ENCODE peak calls at places on chromosome 19, in seven cellular contexts. One of them, this sample, is unnamed.

GRCh38 chr19:19039901-19040300 is 6.5 kb downstream of the ARMC6 start:
- DNase-seq in PC-3: no peak
- DNase-seq in adipocyte: no peak
- DNase-seq in IMR-90: no peak
- DNase-seq in astrocyte: no peak
- DNase-seq in mammary epithelial cell: no peak
- DNase-seq in HCT116: no peak
- DNase-seq in this sample: no peak

GRCh38 chr19:13079542-13079986 is 23.1 kb downstream of the LYL1 start:
- DNase-seq in astrocyte: no peak
- DNase-seq in PC-3: no peak
- DNase-seq in mammary epithelial cell: no peak
- DNase-seq in HCT116: no peak
- DNase-seq in IMR-90: peak; percentile 50
- DNase-seq in adipocyte: peak; percentile 80
- DNase-seq in this sample: peak; percentile 80

GRCh38 chr19:14407889-14408640 is 11.1 kb downstream of the DDX39A start:
- DNase-seq in adipocyte: no peak
- DNase-seq in astrocyte: no peak
- DNase-seq in HCT116: no peak
- DNase-seq in mammary epithelial cell: no peak
- DNase-seq in IMR-90: no peak
- DNase-seq in PC-3: no peak
- DNase-seq in this sample: no peak

GRCh38 chr19:14091885-14092462 is 1.4 kb upstream of the SAMD1 start:
- DNase-seq in adipocyte: no peak
- DNase-seq in PC-3: no peak
- DNase-seq in HCT116: no peak
- DNase-seq in mammary epithelial cell: no peak
- DNase-seq in IMR-90: no peak
- DNase-seq in astrocyte: no peak
- DNase-seq in this sample: no peak

GRCh38 chr19:43464089-43464775 is 1.2 kb downstream of the LYPD3 start:
- DNase-seq in astrocyte: no peak
- DNase-seq in PC-3: no peak
- DNase-seq in adipocyte: peak; percentile 83
- DNase-seq in HCT116: no peak
- DNase-seq in mammary epithelial cell: no peak
- DNase-seq in IMR-90: no peak
- DNase-seq in this sample: no peak

GRCh38 chr19:27822336-27822735 is 1390.6 kb downstream of the UQCRFS1 start:
- DNase-seq in adipocyte: no peak
- DNase-seq in astrocyte: peak; percentile 56
- DNase-seq in PC-3: no peak
- DNase-seq in mammary epithelial cell: no peak
- DNase-seq in HCT116: no peak
- DNase-seq in IMR-90: no peak
- DNase-seq in this sample: no peak

GRCh38 chr19:8069116-8069973 is 16.8 kb downstream of the CCL25 start:
- DNase-seq in adipocyte: no peak
- DNase-seq in mammary epithelial cell: no peak
- DNase-seq in HCT116: no peak
- DNase-seq in IMR-90: no peak
- DNase-seq in astrocyte: no peak
- DNase-seq in PC-3: peak; percentile 72
- DNase-seq in this sample: no peak

GRCh38 chr19:11848594-11849263 is at the start of gene ZNF439:
- DNase-seq in PC-3: peak; percentile 83
- DNase-seq in astrocyte: peak; percentile 44
- DNase-seq in adipocyte: peak; percentile 95
- DNase-seq in HCT116: no peak
- DNase-seq in mammary epithelial cell: peak; percentile 12
- DNase-seq in IMR-90: peak; percentile 71
- DNase-seq in this sample: peak; percentile 72

GRCh38 chr19:43699506-43700367 is 16.1 kb upstream of the IRGC start:
- DNase-seq in PC-3: no peak
- DNase-seq in HCT116: no peak
- DNase-seq in mammary epithelial cell: no peak
- DNase-seq in adipocyte: no peak
- DNase-seq in IMR-90: peak; percentile 28
- DNase-seq in astrocyte: peak; percentile 43
- DNase-seq in this sample: peak; percentile 52

GRCh38 chr19:15402411-15403150 is 16.2 kb downstream of the AKAP8L start:
- DNase-seq in PC-3: no peak
- DNase-seq in mammary epithelial cell: no peak
- DNase-seq in IMR-90: no peak
- DNase-seq in HCT116: no peak
- DNase-seq in adipocyte: no peak
- DNase-seq in astrocyte: no peak
- DNase-seq in this sample: no peak

GRCh38 chr19:18023596-18024212 is 15.7 kb downstream of the ARRDC2 start:
- DNase-seq in HCT116: no peak
- DNase-seq in IMR-90: no peak
- DNase-seq in adipocyte: no peak
- DNase-seq in PC-3: no peak
- DNase-seq in mammary epithelial cell: no peak
- DNase-seq in astrocyte: no peak
- DNase-seq in this sample: no peak

GRCh38 chr19:5826531-5827341 is 12.8 kb downstream of the FUT6 start:
- DNase-seq in PC-3: peak; percentile 81
- DNase-seq in adipocyte: peak; percentile 29
- DNase-seq in astrocyte: no peak
- DNase-seq in HCT116: peak; percentile 74
- DNase-seq in IMR-90: no peak
- DNase-seq in mammary epithelial cell: no peak
- DNase-seq in this sample: no peak

GRCh38 chr19:9885077-9885552 is 50.0 kb downstream of the PIN1 start:
- DNase-seq in IMR-90: peak; percentile 23
- DNase-seq in PC-3: peak; percentile 23
- DNase-seq in astrocyte: peak; percentile 5
- DNase-seq in adipocyte: peak; percentile 47
- DNase-seq in HCT116: no peak
- DNase-seq in mammary epithelial cell: no peak
- DNase-seq in this sample: peak; percentile 33

GRCh38 chr19:49391581-49392399 is 3.7 kb downstream of the KASH5 start:
- DNase-seq in mammary epithelial cell: peak; percentile 65
- DNase-seq in IMR-90: peak; percentile 60
- DNase-seq in astrocyte: peak; percentile 19
- DNase-seq in HCT116: peak; percentile 60
- DNase-seq in adipocyte: peak; percentile 87
- DNase-seq in PC-3: peak; percentile 95
- DNase-seq in this sample: peak; percentile 50

GRCh38 chr19:40689339-40690049 is 957 bp downstream of the NUMBL start:
- DNase-seq in astrocyte: peak; percentile 18
- DNase-seq in mammary epithelial cell: no peak
- DNase-seq in HCT116: no peak
- DNase-seq in PC-3: peak; percentile 7
- DNase-seq in adipocyte: peak; percentile 49
- DNase-seq in IMR-90: no peak
- DNase-seq in this sample: peak; percentile 30

GRCh38 chr19:47229674-47230121 is 1.3 kb downstream of the BBC3 start:
- DNase-seq in astrocyte: peak; percentile 44
- DNase-seq in PC-3: peak; percentile 22
- DNase-seq in mammary epithelial cell: no peak
- DNase-seq in adipocyte: peak; percentile 48
- DNase-seq in HCT116: no peak
- DNase-seq in IMR-90: peak; percentile 37
- DNase-seq in this sample: peak; percentile 45

GRCh38 chr19:43664008-43664407 is 6.0 kb downstream of the PLAUR start:
- DNase-seq in mammary epithelial cell: no peak
- DNase-seq in HCT116: no peak
- DNase-seq in astrocyte: no peak
- DNase-seq in adipocyte: no peak
- DNase-seq in IMR-90: no peak
- DNase-seq in PC-3: no peak
- DNase-seq in this sample: no peak

GRCh38 chr19:15922021-15922420 is 12.3 kb downstream of the CYP4F11 start:
- DNase-seq in HCT116: no peak
- DNase-seq in IMR-90: no peak
- DNase-seq in mammary epithelial cell: no peak
- DNase-seq in adipocyte: no peak
- DNase-seq in astrocyte: no peak
- DNase-seq in PC-3: no peak
- DNase-seq in this sample: no peak

GRCh38 chr19:33393286-33394005 is 19.9 kb downstream of the CEBPG start:
- DNase-seq in mammary epithelial cell: no peak
- DNase-seq in adipocyte: no peak
- DNase-seq in astrocyte: no peak
- DNase-seq in IMR-90: no peak
- DNase-seq in PC-3: no peak
- DNase-seq in HCT116: no peak
- DNase-seq in this sample: no peak

DNA sequence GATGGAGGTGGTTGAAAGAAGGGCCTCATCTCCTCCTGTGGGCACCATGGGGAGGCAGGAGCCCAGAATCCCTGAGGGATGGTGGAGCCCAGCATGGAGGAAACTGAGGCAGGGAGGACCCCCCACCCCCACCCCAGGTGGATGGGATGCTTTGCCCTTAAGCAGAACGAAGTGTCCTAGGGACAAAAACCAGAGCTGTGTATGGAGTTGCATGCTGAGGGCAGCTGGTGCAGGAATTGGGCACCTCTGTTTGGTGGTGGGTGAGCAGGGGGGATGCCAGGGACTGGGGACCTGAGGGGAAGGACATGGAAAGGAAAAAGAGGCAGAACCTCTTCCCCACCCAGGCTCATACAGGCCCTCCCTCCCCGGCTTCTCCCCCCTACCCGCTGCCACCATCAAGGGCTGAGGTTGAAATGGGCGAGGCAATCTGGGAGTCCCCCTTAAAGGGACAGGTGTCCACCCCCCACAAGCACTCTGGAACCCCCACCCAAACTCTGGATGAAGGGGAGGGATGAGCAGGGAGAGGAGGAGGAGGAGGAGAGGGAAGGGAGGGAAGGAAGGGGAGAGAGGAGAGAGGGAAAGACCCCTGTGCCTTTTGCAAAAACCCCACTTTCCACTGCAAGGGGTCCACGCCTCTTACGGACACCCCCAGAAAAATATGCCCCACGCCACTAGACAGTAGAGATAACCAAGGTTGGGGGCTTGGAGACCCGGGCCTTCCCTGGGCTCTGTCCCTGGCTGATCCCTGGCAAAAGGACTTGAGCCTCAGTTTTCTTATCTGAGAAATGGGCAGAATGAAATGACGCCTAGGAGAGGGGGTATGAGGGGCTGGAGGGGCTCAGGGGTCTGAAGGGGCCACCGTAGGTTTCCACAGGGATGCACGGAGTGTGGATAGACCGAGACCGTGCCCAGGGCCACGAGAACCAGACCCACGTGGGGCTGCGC is 5.9 kb downstream of the ONECUT3 start:
- DNase-seq in PC-3: no peak
- DNase-seq in HCT116: no peak
- DNase-seq in mammary epithelial cell: no peak
- DNase-seq in IMR-90: no peak
- DNase-seq in astrocyte: no peak
- DNase-seq in adipocyte: no peak
- DNase-seq in this sample: no peak
- H3K27me3 ChIP-seq in PC-3: peaks cover 20% of the 10 kb centered on the region
- H3K27me3 ChIP-seq in HCT116: no peaks in the 10 kb centered on the region
- H3K27me3 ChIP-seq in mammary epithelial cell: peaks cover 67% of the 10 kb centered on the region
- H3K27me3 ChIP-seq in IMR-90: peaks cover 95% of the 10 kb centered on the region
- H3K27me3 ChIP-seq in astrocyte: peaks cover 81% of the 10 kb centered on the region
- H3K27me3 ChIP-seq in adipocyte: peaks cover 70% of the 10 kb centered on the region
- H3K27me3 ChIP-seq in this sample: peaks cover 72% of the 10 kb centered on the region

GRCh38 chr19:35715355-35715809 is 2.4 kb upstream of the KMT2B start:
- DNase-seq in PC-3: no peak
- DNase-seq in astrocyte: no peak
- DNase-seq in IMR-90: no peak
- DNase-seq in mammary epithelial cell: no peak
- DNase-seq in adipocyte: no peak
- DNase-seq in HCT116: no peak
- DNase-seq in this sample: no peak

GRCh38 chr19:35714601-35715354 is 3.0 kb upstream of the KMT2B start:
- DNase-seq in astrocyte: no peak
- DNase-seq in HCT116: no peak
- DNase-seq in IMR-90: no peak
- DNase-seq in PC-3: no peak
- DNase-seq in adipocyte: no peak
- DNase-seq in mammary epithelial cell: no peak
- DNase-seq in this sample: no peak

GRCh38 chr19:35712910-35713845 is 4.6 kb upstream of the KMT2B start:
- DNase-seq in HCT116: no peak
- DNase-seq in PC-3: no peak
- DNase-seq in astrocyte: no peak
- DNase-seq in IMR-90: no peak
- DNase-seq in adipocyte: no peak
- DNase-seq in mammary epithelial cell: no peak
- DNase-seq in this sample: no peak

GRCh38 chr19:35712529-35712909 is 5.3 kb upstream of the KMT2B start:
- DNase-seq in mammary epithelial cell: no peak
- DNase-seq in PC-3: no peak
- DNase-seq in HCT116: no peak
- DNase-seq in adipocyte: no peak
- DNase-seq in astrocyte: no peak
- DNase-seq in IMR-90: no peak
- DNase-seq in this sample: no peak

DNA sequence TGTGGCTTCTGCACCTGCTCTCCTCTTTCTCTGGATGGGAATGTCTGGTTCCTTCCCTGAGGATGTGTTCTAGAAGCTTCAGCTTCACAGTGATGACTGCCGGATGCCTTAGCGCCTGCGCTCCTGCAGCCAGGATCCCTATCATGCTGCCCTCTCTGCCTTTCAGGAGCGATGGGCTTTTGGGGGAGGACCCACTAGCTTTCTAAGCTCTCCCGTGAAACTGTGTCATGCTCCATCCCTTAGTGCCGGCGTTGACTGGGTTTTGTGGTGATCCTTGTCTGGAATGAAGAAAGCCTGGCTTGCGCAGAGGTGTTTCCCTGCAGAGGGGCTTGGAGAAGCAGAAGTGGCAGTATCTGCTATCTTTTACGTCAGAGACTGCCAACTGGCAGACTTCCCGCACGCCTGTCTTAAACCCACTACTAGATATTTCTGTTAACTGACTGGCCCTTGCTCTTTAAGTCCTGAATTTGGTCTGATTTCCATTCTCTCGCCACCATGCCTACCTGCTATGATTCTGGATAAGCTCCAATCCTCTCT is 3.8 kb upstream of the KMT2B start:
- DNase-seq in HCT116: no peak
- DNase-seq in mammary epithelial cell: no peak
- DNase-seq in PC-3: no peak
- DNase-seq in IMR-90: no peak
- DNase-seq in adipocyte: no peak
- DNase-seq in astrocyte: no peak
- DNase-seq in this sample: no peak
- H3K4me3 ChIP-seq in HCT116: no peak overlapping the region
- H3K4me3 ChIP-seq in mammary epithelial cell: no peak overlapping the region
- H3K4me3 ChIP-seq in PC-3: no peak overlapping the region
- H3K4me3 ChIP-seq in IMR-90: no peak overlapping the region
- H3K4me3 ChIP-seq in adipocyte: no peak overlapping the region
- H3K4me3 ChIP-seq in astrocyte: no peak overlapping the region
- H3K4me3 ChIP-seq in this sample: no peak overlapping the region

GRCh38 chr19:52028780-52029123 is 573 bp upstream of the ZNF614 start:
- DNase-seq in HCT116: no peak
- DNase-seq in astrocyte: no peak
- DNase-seq in adipocyte: no peak
- DNase-seq in PC-3: peak; percentile 7
- DNase-seq in mammary epithelial cell: no peak
- DNase-seq in IMR-90: no peak
- DNase-seq in this sample: no peak
- H3K9ac ChIP-seq in HCT116: peak overlapping the region; percentile 65
- H3K9ac ChIP-seq in astrocyte: peak overlapping the region; percentile 96
- H3K9ac ChIP-seq in adipocyte: peak overlapping the region; percentile 94
- H3K9ac ChIP-seq in PC-3: peak overlapping the region; percentile 84
- H3K9ac ChIP-seq in mammary epithelial cell: peak overlapping the region; percentile 82
- H3K9ac ChIP-seq in IMR-90: peak overlapping the region; percentile 93
- H3K9ac ChIP-seq in this sample: peak overlapping the region; percentile 96

GRCh38 chr19:55368701-55369563 is 1.3 kb downstream of the IL11 start:
- DNase-seq in PC-3: peak; percentile 67
- DNase-seq in astrocyte: peak; percentile 34
- DNase-seq in adipocyte: peak; percentile 86
- DNase-seq in mammary epithelial cell: peak; percentile 57
- DNase-seq in IMR-90: peak; percentile 49
- DNase-seq in HCT116: no peak
- DNase-seq in this sample: peak; percentile 68
- H3K27me3 ChIP-seq in PC-3: no peaks in the 10 kb centered on the region
- H3K27me3 ChIP-seq in astrocyte: no peaks in the 10 kb centered on the region
- H3K27me3 ChIP-seq in adipocyte: no peaks in the 10 kb centered on the region
- H3K27me3 ChIP-seq in mammary epithelial cell: no peaks in the 10 kb centered on the region
- H3K27me3 ChIP-seq in IMR-90: no peaks in the 10 kb centered on the region
- H3K27me3 ChIP-seq in HCT116: no peaks in the 10 kb centered on the region
- H3K27me3 ChIP-seq in this sample: no peaks in the 10 kb centered on the region

This sample was measured in fibroblast of lung.